ENCODE peak calls at places on chromosomes 3 and 15, in five cellular contexts. D, K, U, V and P are unnamed samples.

GRCh38 chr15:29822100-29822684 is at the start of gene TJP1:
- DNase-seq in D (peak; percentile 86), K (no peak), U (no peak), V (peak; percentile 75), P (peak; percentile 57)

GRCh38 chr15:74723754-74724334 is 1.5 kb downstream of the CYP1A1 start:
- DNase-seq in D (peak; percentile 78), K (no peak), U (no peak), V (peak; percentile 72), P (peak; percentile 44)

GRCh38 chr15:40691737-40692136 is 3.2 kb upstream of the RAD51 start:
- DNase-seq in D (no peak), K (no peak), U (no peak), V (no peak), P (no peak)

GRCh38 chr3:22724439-22724838 is 478.7 kb upstream of the UBE2E2 start:
- DNase-seq in D (no peak), K (no peak), U (no peak), V (no peak), P (no peak)

GRCh38 chr15:69000091-69000490 is 14.4 kb upstream of the NOX5 start:
- DNase-seq in D (no peak), K (no peak), U (no peak), V (no peak), P (no peak)

GRCh38 chr15:46296797-46297196 is 662.0 kb downstream of the SQOR start:
- DNase-seq in D (no peak), K (no peak), U (no peak), V (no peak), P (no peak)

GRCh38 chr3:13877911-13878710 is 1.8 kb downstream of the WNT7A start:
- DNase-seq in D (peak; percentile 22), K (no peak), U (no peak), V (no peak), P (no peak)

GRCh38 chr3:189530822-189531221 is 100.4 kb upstream of the TP63 start:
- DNase-seq in D (no peak), K (peak; percentile 41), U (no peak), V (peak; percentile 99), P (peak; percentile 89)

GRCh38 chr3:167228135-167228534 is 152.0 kb downstream of the ZBBX start:
- DNase-seq in D (peak; percentile 36), K (peak; percentile 22), U (no peak), V (peak; percentile 83), P (peak; percentile 87)

GRCh38 chr15:79673416-79674123 is 223.2 kb downstream of the MTHFS start:
- DNase-seq in D (peak; percentile 55), K (peak; percentile 65), U (no peak), V (peak; percentile 81), P (peak; percentile 86)

GRCh38 chr3:143775401-143775970 is 72.8 kb downstream of the SLC9A9 start:
- DNase-seq in D (peak; percentile 48), K (no peak), U (no peak), V (peak; percentile 33), P (peak; percentile 47)

GRCh38 chr15:66123799-66124198 is 129.8 kb downstream of the MEGF11 start:
- DNase-seq in D (no peak), K (no peak), U (no peak), V (no peak), P (no peak)

GRCh38 chr3:161320837-161321236 is 50.5 kb downstream of the SPTSSB start:
- DNase-seq in D (no peak), K (no peak), U (no peak), V (no peak), P (no peak)

GRCh38 chr3:195270350-195271115 is 426 bp downstream of the XXYLT1 start:
- DNase-seq in D (peak; percentile 47), K (no peak), U (no peak), V (peak; percentile 47), P (peak; percentile 72)

GRCh38 chr3:101500208-101500607 is 12.8 kb downstream of the SENP7 start:
- DNase-seq in D (no peak), K (no peak), U (no peak), V (no peak), P (no peak)

GRCh38 chr3:177295116-177295515 is 97.8 kb upstream of the TBL1XR1 start:
- DNase-seq in D (peak; percentile 88), K (no peak), U (no peak), V (no peak), P (no peak)

GRCh38 chr15:55108858-55109518 is 87.8 kb downstream of the RSL24D1 start:
- DNase-seq in D (peak; percentile 67), K (no peak), U (no peak), V (peak; percentile 34), P (peak; percentile 61)

GRCh38 chr3:53252105-53252946 is 3.5 kb downstream of the TKT start:
- DNase-seq in D (peak; percentile 35), K (no peak), U (no peak), V (no peak), P (no peak)

GRCh38 chr3:121574449-121574848 is 6.7 kb downstream of the ARGFX start:
- DNase-seq in D (peak; percentile 79), K (peak; percentile 8), U (no peak), V (peak; percentile 40), P (peak; percentile 55)

GRCh38 chr3:174529298-174529697 is 329.8 kb upstream of the NAALADL2 start:
- DNase-seq in D (no peak), K (no peak), U (no peak), V (no peak), P (no peak)

GRCh38 chr3:38455639-38456430 is 2.1 kb downstream of the ACVR2B start:
- DNase-seq in D (no peak), K (no peak), U (no peak), V (peak; percentile 43), P (peak; percentile 6)

GRCh38 chr15:70461992-70462391 is 301.4 kb downstream of the UACA start:
- DNase-seq in D (no peak), K (no peak), U (no peak), V (no peak), P (no peak)

GRCh38 chr3:105827959-105828358 is 40.9 kb downstream of the CBLB start:
- DNase-seq in D (peak; percentile 84), K (peak; percentile 92), U (no peak), V (peak; percentile 87), P (peak; percentile 94)

GRCh38 chr3:68007621-68008226 is 353.3 kb upstream of the SUCLG2 start:
- DNase-seq in D (no peak), K (no peak), U (no peak), V (no peak), P (no peak)

GRCh38 chr3:44874308-44874707 is at the start of gene TGM4:
- DNase-seq in D (no peak), K (no peak), U (no peak), V (no peak), P (no peak)

GRCh38 chr3:13716540-13717221 is 163.2 kb downstream of the WNT7A start:
- DNase-seq in D (no peak), K (no peak), U (no peak), V (no peak), P (no peak)

GRCh38 chr15:55774113-55774970 is 31.4 kb upstream of the PRTG start:
- DNase-seq in D (peak; percentile 36), K (no peak), U (no peak), V (peak; percentile 54), P (peak; percentile 41)

GRCh38 chr3:184004483-184004882 is 13.2 kb downstream of the ABCC5 start:
- DNase-seq in D (no peak), K (no peak), U (no peak), V (no peak), P (no peak)

GRCh38 chr3:142586803-142587406 is 8.4 kb upstream of the ATR start:
- DNase-seq in D (peak; percentile 85), K (no peak), U (peak; percentile 15), V (peak; percentile 85), P (peak; percentile 86)

GRCh38 chr3:58994746-58995330 is 55.0 kb downstream of the CFAP20DC start:
- DNase-seq in D (peak; percentile 85), K (peak; percentile 54), U (peak; percentile 3), V (peak; percentile 72), P (peak; percentile 60)

GRCh38 chr3:59796486-59796885 is 746.7 kb upstream of the CFAP20DC start:
- DNase-seq in D (no peak), K (no peak), U (no peak), V (no peak), P (no peak)

GRCh38 chr3:133883657-133884546 is 11.8 kb downstream of the RAB6B start:
- DNase-seq in D (no peak), K (no peak), U (no peak), V (no peak), P (no peak)

GRCh38 chr15:77659350-77660321 is 26.9 kb upstream of the LINGO1 start:
- DNase-seq in D (peak; percentile 42), K (peak; percentile 5), U (no peak), V (peak; percentile 52), P (peak; percentile 30)